ENCODE peak calls at places on chromosomes 3 and 15, in six cellular contexts. Q, K, S, G, V and Y are unnamed samples.

GRCh38 chr3:105365171-105365535 is 1.6 kb upstream of the ALCAM start:
- ATAC-seq in Q (no peak), K (no peak), S (no peak), G (no peak), V (no peak), Y (no peak)

GRCh38 chr3:152858170-152858800 is 23.4 kb downstream of the P2RY1 start:
- ATAC-seq in Q (no peak), K (no peak), S (no peak), G (peak; percentile 83), V (no peak), Y (peak; percentile 46)

GRCh38 chr3:108985844-108986243 is 32.2 kb upstream of the GUCA1C start:
- ATAC-seq in Q (no peak), K (no peak), S (no peak), G (no peak), V (no peak), Y (no peak)

GRCh38 chr3:36973141-36973540 is 19.8 kb downstream of the EPM2AIP1 start:
- ATAC-seq in Q (no peak), K (no peak), S (no peak), G (no peak), V (no peak), Y (no peak)

GRCh38 chr15:73983211-73983727 is 8.8 kb downstream of the STOML1 start:
- ATAC-seq in Q (no peak), K (peak; percentile 75), S (no peak), G (peak; percentile 41), V (no peak), Y (peak; percentile 67)

GRCh38 chr3:188807002-188807401 is 364.8 kb upstream of the TPRG1 start:
- ATAC-seq in Q (no peak), K (no peak), S (no peak), G (no peak), V (no peak), Y (no peak)

GRCh38 chr15:63030101-63030528 is 12.4 kb upstream of the TPM1 start:
- ATAC-seq in Q (no peak), K (no peak), S (no peak), G (peak; percentile 90), V (no peak), Y (peak; percentile 85)

GRCh38 chr3:128369881-128370642 is 96.6 kb downstream of the DNAJB8 start:
- ATAC-seq in Q (peak; percentile 17), K (no peak), S (peak; percentile 43), G (no peak), V (peak; percentile 62), Y (no peak)

GRCh38 chr15:92869977-92870644 is 30.0 kb upstream of the CHD2 start:
- ATAC-seq in Q (peak; percentile 69), K (peak; percentile 89), S (peak; percentile 78), G (peak; percentile 14), V (peak; percentile 40), Y (peak; percentile 63)

GRCh38 chr3:134353831-134354611 is 20.2 kb downstream of the AMOTL2 start:
- ATAC-seq in Q (peak; percentile 55), K (peak; percentile 30), S (no peak), G (no peak), V (no peak), Y (no peak)
- TF ChIP-seq EP300 in Q (no peak), K (no peak), S (no peak), G (no peak), V (no peak), Y (no peak)

GRCh38 chr15:50977157-50977556 is 68.7 kb downstream of the AP4E1 start:
- ATAC-seq in Q (no peak), K (no peak), S (no peak), G (no peak), V (no peak), Y (no peak)

GRCh38 chr15:50973605-50974004 is 65.1 kb downstream of the AP4E1 start:
- ATAC-seq in Q (no peak), K (no peak), S (no peak), G (no peak), V (no peak), Y (no peak)

GRCh38 chr15:50979041-50979440 is 70.6 kb downstream of the AP4E1 start:
- ATAC-seq in Q (no peak), K (no peak), S (no peak), G (no peak), V (no peak), Y (no peak)
- H3K27ac ChIP-seq in Q (no peak overlapping the region), K (no peak overlapping the region), S (no peak overlapping the region), G (no peak overlapping the region), V (no peak overlapping the region), Y (no peak overlapping the region)

GRCh38 chr3:46987485-46988401 is 8.3 kb downstream of the NBEAL2 start:
- ATAC-seq in Q (no peak), K (no peak), S (peak; percentile 95), G (peak; percentile 68), V (peak; percentile 85), Y (peak; percentile 60)
- H3K4me3 ChIP-seq in Q (no peak overlapping the region), K (no peak overlapping the region), S (peak overlapping the region; percentile 46), G (peak overlapping the region; percentile 31), V (peak overlapping the region; percentile 57), Y (peak overlapping the region; percentile 1)

GRCh38 chr3:12559520-12559919 is 2.6 kb downstream of the MKRN2 start:
- ATAC-seq in Q (no peak), K (no peak), S (no peak), G (no peak), V (no peak), Y (no peak)
- TF ChIP-seq EP300 in Q (no peak), K (no peak), S (no peak), G (no peak), V (no peak), Y (no peak)

DNA sequence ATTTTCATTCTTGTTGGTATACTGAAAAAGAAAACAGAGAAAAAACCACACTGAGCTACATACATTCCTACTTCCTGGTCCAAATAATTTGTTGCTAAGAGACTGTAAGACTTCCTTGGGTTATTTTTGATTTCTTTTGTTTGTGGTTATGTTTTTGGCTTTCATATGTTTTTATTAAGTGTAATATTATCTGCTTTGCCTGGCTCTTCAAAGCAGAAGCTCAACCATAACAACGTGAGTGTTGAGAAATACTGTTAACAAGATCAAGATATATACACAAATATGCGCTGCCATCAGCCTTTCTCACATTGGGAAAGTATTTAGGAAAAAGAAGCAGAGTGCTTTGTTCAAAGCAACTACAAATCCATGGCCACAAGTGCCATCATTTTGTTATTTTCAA is 556.2 kb upstream of the CBLB start:
- ATAC-seq in Q (no peak), K (no peak), S (no peak), G (no peak), V (no peak), Y (no peak)
- H3K27ac ChIP-seq in Q (no peak overlapping the region), K (peak overlapping the region; percentile 49), S (no peak overlapping the region), G (no peak overlapping the region), V (peak overlapping the region; percentile 20), Y (no peak overlapping the region)

DNA sequence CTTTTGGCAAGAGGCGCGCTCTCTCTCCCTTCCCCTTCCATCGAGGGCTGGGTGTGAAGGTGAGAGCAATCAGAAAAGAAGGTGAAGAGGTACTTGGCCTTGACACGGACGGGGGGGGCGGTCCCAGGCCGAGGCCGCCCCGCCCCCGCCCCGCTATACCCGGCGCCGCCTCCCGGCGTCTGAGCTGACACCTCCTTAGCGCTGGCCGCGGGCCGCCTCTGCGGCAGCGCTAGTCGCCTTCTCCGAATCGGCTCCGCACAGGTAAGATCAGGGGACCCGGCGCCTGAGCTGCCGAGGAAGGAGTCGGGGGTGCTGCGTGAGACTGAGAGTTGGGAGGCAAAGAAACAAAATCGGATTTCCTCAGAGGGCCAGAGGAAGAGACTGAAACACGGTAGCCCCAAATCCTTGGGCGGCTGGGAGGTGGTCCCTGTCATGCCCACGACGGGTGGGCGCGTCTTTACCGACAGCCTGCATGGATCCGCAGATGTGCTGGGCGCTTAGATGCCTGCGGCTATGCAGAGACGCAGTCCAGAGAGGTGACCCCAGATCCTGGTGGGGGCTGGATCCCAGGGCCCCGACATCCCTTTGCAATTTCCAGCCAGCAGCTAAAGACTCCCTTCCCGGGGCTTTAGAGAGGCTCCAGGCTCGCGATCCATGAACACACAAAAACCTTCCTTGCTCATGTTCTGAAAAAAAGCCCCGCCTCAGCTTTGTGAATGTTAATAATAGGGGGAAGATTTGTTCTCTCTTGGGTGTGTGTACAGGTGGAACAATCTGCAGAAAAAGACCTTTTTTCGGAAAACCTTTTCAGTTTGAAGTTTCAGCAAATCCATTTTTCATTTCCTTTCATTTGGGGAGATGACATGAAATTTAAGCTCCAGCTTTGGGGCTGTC is at the start of gene ENTPD3:
- ATAC-seq in Q (no peak), K (peak; percentile 80), S (peak; percentile 94), G (peak; percentile 85), V (peak; percentile 57), Y (peak; percentile 42)
- H3K4me3 ChIP-seq in Q (no peak within 1 kb of the TSS), K (peak within 1 kb of the TSS; percentile 36), S (peak within 1 kb of the TSS; percentile 35), G (peak within 1 kb of the TSS; percentile 51), V (no peak within 1 kb of the TSS), Y (no peak within 1 kb of the TSS)

GRCh38 chr3:184375747-184376495 is 2.1 kb downstream of the THPO start:
- ATAC-seq in Q (no peak), K (no peak), S (no peak), G (no peak), V (no peak), Y (no peak)
- TF ChIP-seq EP300 in Q (no peak), K (no peak), S (no peak), G (no peak), V (no peak), Y (no peak)

GRCh38 chr15:101625980-101626379 is 26.2 kb downstream of the TM2D3 start:
- ATAC-seq in Q (peak; percentile 69), K (no peak), S (no peak), G (no peak), V (no peak), Y (no peak)
- H3K27ac ChIP-seq in Q (peak overlapping the region; percentile 50), K (no peak overlapping the region), S (no peak overlapping the region), G (no peak overlapping the region), V (no peak overlapping the region), Y (no peak overlapping the region)